ENCODE peak calls at places on chromosomes 5 and 9, in seven cellular contexts. U is HuH-7, D is AG04449, X is GM23248, P is DND-41, C is SW 1271, M is gastrocnemius medialis. Z is an unnamed sample.

GRCh38 chr9:91736898-91737601 is 213.0 kb downstream of the ROR2 start:
- DNase-seq in U (no peak), D (no peak), X (no peak), P (no peak), C (no peak), M (no peak), Z (no peak)

GRCh38 chr9:84969084-84969483 is 299.6 kb downstream of the NTRK2 start:
- DNase-seq in U (no peak), D (no peak), X (no peak), P (no peak), C (no peak), M (no peak), Z (no peak)

GRCh38 chr9:34522091-34522887 is 501 bp downstream of the ENHO start:
- DNase-seq in U (no peak), D (no peak), X (peak), P (peak), C (no peak), M (no peak), Z (peak)

GRCh38 chr9:93950619-93951601 is 4.2 kb downstream of the BARX1 start:
- DNase-seq in U (no peak), D (no peak), X (peak), P (no peak), C (no peak), M (no peak), Z (peak)

GRCh38 chr9:70315389-70315788 is 56.6 kb downstream of the SMC5 start:
- DNase-seq in U (no peak), D (peak), X (peak), P (no peak), C (no peak), M (no peak), Z (no peak)

GRCh38 chr5:180618830-180619562 is 27.7 kb upstream of the SCGB3A1 start:
- DNase-seq in U (no peak), D (no peak), X (peak), P (no peak), C (peak), M (no peak), Z (no peak)

GRCh38 chr9:706606-707451 is 134.7 kb upstream of the DMRT1 start:
- DNase-seq in U (peak), D (no peak), X (peak), P (no peak), C (no peak), M (peak), Z (peak)

GRCh38 chr9:135288941-135289534 is 190.5 kb upstream of the PPP1R26 start:
- DNase-seq in U (no peak), D (no peak), X (no peak), P (no peak), C (no peak), M (no peak), Z (no peak)

GRCh38 chr5:68122929-68123328 is 92.6 kb upstream of the PIK3R1 start:
- DNase-seq in U (no peak), D (no peak), X (no peak), P (no peak), C (no peak), M (no peak), Z (no peak)

GRCh38 chr5:159050408-159051091 is 49.2 kb downstream of the EBF1 start:
- DNase-seq in U (no peak), D (no peak), X (peak), P (no peak), C (no peak), M (no peak), Z (peak)

GRCh38 chr9:121369595-121370265 is at the start of gene STOM:
- DNase-seq in U (peak), D (no peak), X (peak), P (no peak), C (peak), M (peak), Z (peak)

GRCh38 chr9:9764821-9765220 is 848.0 kb downstream of the PTPRD start:
- DNase-seq in U (no peak), D (no peak), X (no peak), P (no peak), C (no peak), M (no peak), Z (no peak)